ENCODE peak calls at places on chromosomes 1 and 21, in four cellular contexts. One of them, this sample, is unnamed.

GRCh38 chr1:213623103-213623581 is 364.6 kb upstream of the PROX1 start:
- DNase-seq in mesendoderm: no peak
- DNase-seq in ovary: no peak
- DNase-seq in tibial artery: no peak
- DNase-seq in this sample: no peak

GRCh38 chr1:230327892-230328284 is 98.2 kb downstream of the PGBD5 start:
- DNase-seq in tibial artery: no peak
- DNase-seq in ovary: no peak
- DNase-seq in mesendoderm: peak; percentile 44
- DNase-seq in this sample: no peak

GRCh38 chr1:147676306-147677085 is 6.2 kb upstream of the ACP6 start:
- DNase-seq in tibial artery: no peak
- DNase-seq in ovary: no peak
- DNase-seq in mesendoderm: peak; percentile 23
- DNase-seq in this sample: no peak

GRCh38 chr21:25967566-25968438 is 202.8 kb downstream of the APP start:
- DNase-seq in ovary: no peak
- DNase-seq in mesendoderm: no peak
- DNase-seq in tibial artery: no peak
- DNase-seq in this sample: no peak

GRCh38 chr1:183932412-183932811 is 105.1 kb downstream of the COLGALT2 start:
- DNase-seq in ovary: peak; percentile 85
- DNase-seq in tibial artery: peak; percentile 81
- DNase-seq in mesendoderm: no peak
- DNase-seq in this sample: peak; percentile 87

GRCh38 chr1:8519167-8519566 is 201.3 kb downstream of the SLC45A1 start:
- DNase-seq in ovary: no peak
- DNase-seq in mesendoderm: no peak
- DNase-seq in tibial artery: no peak
- DNase-seq in this sample: no peak

GRCh38 chr1:116693759-116694482 is 26.4 kb upstream of the IGSF3 start:
- DNase-seq in mesendoderm: no peak
- DNase-seq in tibial artery: peak; percentile 53
- DNase-seq in ovary: no peak
- DNase-seq in this sample: no peak

GRCh38 chr1:45038661-45039364 is 26.8 kb downstream of the UROD start:
- DNase-seq in mesendoderm: no peak
- DNase-seq in tibial artery: no peak
- DNase-seq in ovary: no peak
- DNase-seq in this sample: no peak

GRCh38 chr21:8991968-8992621 is 1529.3 kb upstream of the TPTE start:
- DNase-seq in mesendoderm: no peak
- DNase-seq in tibial artery: no peak
- DNase-seq in ovary: no peak
- DNase-seq in this sample: peak; percentile 56

GRCh38 chr1:239421810-239422209 is 35.4 kb downstream of the CHRM3 start:
- DNase-seq in mesendoderm: no peak
- DNase-seq in ovary: no peak
- DNase-seq in tibial artery: no peak
- DNase-seq in this sample: no peak

GRCh38 chr21:42527127-42527488 is 13.5 kb downstream of the SLC37A1 start:
- DNase-seq in mesendoderm: no peak
- DNase-seq in tibial artery: no peak
- DNase-seq in ovary: no peak
- DNase-seq in this sample: no peak
- H3K27ac ChIP-seq in mesendoderm: no peak overlapping the region
- H3K27ac ChIP-seq in tibial artery: peak overlapping the region; percentile 77
- H3K27ac ChIP-seq in ovary: no peak overlapping the region
- H3K27ac ChIP-seq in this sample: no peak overlapping the region

GRCh38 chr1:162689745-162690671 is 57.7 kb downstream of the DDR2 start:
- DNase-seq in mesendoderm: no peak
- DNase-seq in ovary: no peak
- DNase-seq in tibial artery: no peak
- DNase-seq in this sample: no peak
- H3K27ac ChIP-seq in mesendoderm: no peak overlapping the region
- H3K27ac ChIP-seq in ovary: peak overlapping the region; percentile 70
- H3K27ac ChIP-seq in tibial artery: peak overlapping the region; percentile 42
- H3K27ac ChIP-seq in this sample: peak overlapping the region; percentile 81

GRCh38 chr1:66281808-66282207 is 252.1 kb upstream of the SGIP1 start:
- DNase-seq in tibial artery: no peak
- DNase-seq in ovary: no peak
- DNase-seq in mesendoderm: no peak
- DNase-seq in this sample: no peak

GRCh38 chr1:66282885-66283284 is 251.1 kb upstream of the SGIP1 start:
- DNase-seq in ovary: no peak
- DNase-seq in mesendoderm: no peak
- DNase-seq in tibial artery: no peak
- DNase-seq in this sample: no peak

GRCh38 chr1:66282343-66282852 is 251.6 kb upstream of the SGIP1 start:
- DNase-seq in mesendoderm: no peak
- DNase-seq in tibial artery: no peak
- DNase-seq in ovary: no peak
- DNase-seq in this sample: no peak

GRCh38 chr1:66284746-66285145 is 249.2 kb upstream of the SGIP1 start:
- DNase-seq in mesendoderm: no peak
- DNase-seq in ovary: no peak
- DNase-seq in tibial artery: no peak
- DNase-seq in this sample: no peak

DNA sequence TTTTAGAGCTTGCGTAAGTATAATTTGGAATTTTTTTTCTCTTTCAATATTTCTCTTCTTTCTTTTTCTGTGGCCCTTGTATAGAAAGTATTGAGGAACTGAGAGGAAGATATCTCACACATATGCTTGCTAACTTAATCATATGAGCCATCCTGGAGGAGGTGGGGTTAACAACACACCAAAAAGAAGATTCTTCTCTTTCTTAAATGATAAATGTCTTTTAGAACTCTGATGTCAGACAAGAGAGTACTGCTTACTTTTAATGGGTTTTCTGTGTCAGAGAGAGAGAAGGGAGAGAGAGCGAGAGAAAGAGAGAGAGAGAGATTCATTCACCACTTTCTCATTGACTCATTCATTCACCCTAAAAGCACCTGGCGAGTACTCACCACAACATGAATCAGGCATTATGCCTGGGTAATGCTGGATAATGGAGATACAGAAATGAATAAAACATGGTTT is 250.3 kb upstream of the SGIP1 start:
- DNase-seq in ovary: no peak
- DNase-seq in tibial artery: no peak
- DNase-seq in mesendoderm: no peak
- DNase-seq in this sample: no peak
- H3K27ac ChIP-seq in ovary: no peak overlapping the region
- H3K27ac ChIP-seq in tibial artery: peak overlapping the region; percentile 71
- H3K27ac ChIP-seq in mesendoderm: no peak overlapping the region
- H3K27ac ChIP-seq in this sample: no peak overlapping the region

DNA sequence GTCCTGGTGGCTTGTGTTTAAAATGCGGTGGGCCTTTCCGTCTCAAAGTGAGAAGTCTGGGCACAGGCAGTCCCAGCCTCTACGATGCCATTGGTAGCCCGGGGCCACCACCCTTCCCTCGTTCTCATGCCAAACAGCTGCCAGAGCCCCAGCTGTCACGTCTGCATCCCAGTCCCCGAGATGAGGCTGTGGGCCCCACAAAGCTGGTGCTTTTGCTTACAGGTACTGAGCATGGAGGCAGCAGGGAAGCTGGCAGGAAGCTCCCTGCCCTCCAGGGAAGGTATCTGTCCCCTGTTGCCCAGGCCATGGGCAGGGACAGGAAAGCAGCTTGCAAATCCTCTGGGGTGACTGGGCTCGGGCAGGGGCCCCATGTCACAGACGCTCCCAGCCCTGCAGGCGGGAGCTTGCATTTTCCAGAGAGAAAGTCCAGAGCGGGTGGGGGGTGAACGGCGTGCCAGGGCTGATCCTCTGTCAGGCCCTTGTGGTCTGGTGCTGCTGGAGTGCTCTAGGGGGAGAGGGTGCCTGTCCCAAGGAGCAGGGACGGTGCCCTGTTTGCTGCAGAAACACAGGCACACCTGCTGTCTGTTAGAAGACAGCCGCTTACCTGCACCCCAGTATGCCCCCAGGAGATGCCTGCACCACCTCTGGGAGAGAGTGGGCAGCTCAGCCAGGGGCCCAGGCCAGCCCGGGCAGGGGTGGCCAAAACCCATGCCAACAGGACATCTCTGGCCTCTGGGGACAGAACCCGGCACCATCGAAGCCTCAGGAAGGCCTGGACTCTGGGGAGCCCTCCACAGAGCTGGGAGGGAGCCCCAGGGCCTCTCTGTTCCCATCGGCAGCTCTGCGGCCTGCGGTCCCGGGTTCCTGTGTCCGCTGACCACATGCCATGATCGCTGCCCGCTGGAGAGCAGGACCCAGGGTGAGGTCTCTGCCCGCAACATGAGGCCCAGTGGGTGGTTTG is 45.9 kb downstream of the SLX9 start:
- DNase-seq in mesendoderm: no peak
- DNase-seq in tibial artery: peak; percentile 19
- DNase-seq in ovary: no peak
- DNase-seq in this sample: no peak
- H3K27ac ChIP-seq in mesendoderm: no peak overlapping the region
- H3K27ac ChIP-seq in tibial artery: peak overlapping the region; percentile 89
- H3K27ac ChIP-seq in ovary: no peak overlapping the region
- H3K27ac ChIP-seq in this sample: no peak overlapping the region

DNA sequence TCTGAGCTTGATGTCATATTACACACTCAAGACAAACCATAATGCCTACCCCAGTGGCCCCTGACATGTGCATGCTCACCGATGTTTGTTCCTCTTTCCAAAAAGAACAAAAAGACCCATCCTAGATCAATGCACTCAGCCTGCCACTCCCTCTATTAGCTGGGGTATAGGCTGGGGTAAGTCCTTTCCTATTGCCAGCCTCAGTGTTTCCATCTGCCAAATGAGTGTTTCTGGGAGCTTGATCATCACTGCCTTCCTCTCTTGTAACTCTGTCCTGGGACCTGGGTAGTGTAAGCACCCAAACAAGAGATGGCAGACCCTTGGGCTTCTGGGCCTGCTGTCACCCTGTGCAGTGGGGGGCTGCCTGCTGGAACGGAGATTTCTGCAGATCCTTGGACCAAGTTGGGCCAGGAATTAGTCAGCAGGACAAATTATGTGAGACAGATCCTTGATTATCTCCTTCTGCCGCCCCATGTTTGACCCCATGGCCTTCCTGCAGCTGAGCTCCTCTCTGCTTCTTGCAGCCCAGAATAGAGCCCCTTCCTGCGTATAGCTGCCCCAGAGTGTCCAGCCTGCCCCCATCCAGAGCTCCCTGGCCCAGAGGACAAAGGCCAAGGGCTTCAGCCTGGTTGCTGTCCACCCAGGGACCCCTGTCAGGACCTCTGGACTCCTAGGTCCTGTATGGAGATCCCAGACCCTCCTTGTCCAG is 31.5 kb upstream of the LRP8 start:
- DNase-seq in ovary: no peak
- DNase-seq in mesendoderm: no peak
- DNase-seq in tibial artery: peak; percentile 7
- DNase-seq in this sample: no peak
- H3K27ac ChIP-seq in ovary: no peak overlapping the region
- H3K27ac ChIP-seq in mesendoderm: no peak overlapping the region
- H3K27ac ChIP-seq in tibial artery: no peak overlapping the region
- H3K27ac ChIP-seq in this sample: no peak overlapping the region

This sample was measured in right atrium auricular region.